ENCODE peak calls at places on chromosome 18, in four cellular contexts. I is thoracic aorta, U is heart right ventricle, X is right atrium auricular region. A is an unnamed sample. For H3K4me1, the result is how much of the 10 kb centered on the place peaks cover.

GRCh38 chr18:14767474-14767873 is 19.5 kb downstream of the ANKRD30B start:
- DNase-seq in X (no peak), U (no peak), I (no peak), A (no peak)

GRCh38 chr18:70372450-70373061 is 83.7 kb downstream of the SOCS6 start:
- DNase-seq in U (no peak), I (no peak), X (no peak), A (no peak)

GRCh38 chr18:79566841-79567370 is 112.7 kb upstream of the CTDP1 start:
- DNase-seq in X (no peak), I (no peak), U (no peak), A (no peak)

GRCh38 chr18:22006458-22006857 is 162.9 kb upstream of the GATA6 start:
- DNase-seq in I (no peak), X (no peak), U (no peak), A (no peak)

GRCh38 chr18:49819071-49819662 is 5.8 kb upstream of the ACAA2 start:
- DNase-seq in U (no peak), I (no peak), X (no peak), A (no peak)

GRCh38 chr18:6683112-6683876 is 46.2 kb upstream of the ARHGAP28 start:
- DNase-seq in I (no peak), U (peak), X (no peak), A (no peak)

GRCh38 chr18:52288403-52289004 is 51.5 kb upstream of the DCC start:
- DNase-seq in U (no peak), I (no peak), X (no peak), A (no peak)

GRCh38 chr18:63511285-63511684 is 30.9 kb upstream of the SERPINB12 start:
- DNase-seq in U (peak), I (no peak), X (no peak), A (no peak)

GRCh38 chr18:52333860-52334259 is 6.1 kb upstream of the DCC start:
- DNase-seq in X (no peak), U (no peak), I (no peak), A (no peak)

GRCh38 chr18:51417643-51418483 is 220.4 kb upstream of the MEX3C start:
- DNase-seq in U (no peak), X (no peak), I (no peak), A (no peak)

GRCh38 chr18:59303006-59303405 is 15.4 kb downstream of the CPLX4 start:
- DNase-seq in U (no peak), I (no peak), X (no peak), A (no peak)

GRCh38 chr18:46419391-46420141 is 237.5 kb downstream of the LOXHD1 start:
- DNase-seq in X (no peak), I (no peak), U (no peak), A (no peak)

GRCh38 chr18:32893915-32894314 is 121.1 kb upstream of the KLHL14 start:
- DNase-seq in X (no peak), I (no peak), U (no peak), A (no peak)

GRCh38 chr18:3594760-3595241 is 144.8 kb downstream of the TGIF1 start:
- DNase-seq in X (no peak), U (no peak), I (no peak), A (no peak)

GRCh38 chr18:55275042-55275897 is 312.7 kb downstream of the TCF4 start:
- DNase-seq in U (no peak), X (peak), I (peak), A (peak)

GRCh38 chr18:63016270-63016669 is 300.9 kb downstream of the PHLPP1 start:
- DNase-seq in U (peak), I (no peak), X (no peak), A (peak)

GRCh38 chr18:30192216-30192615 is 850.3 kb downstream of the DSC3 start:
- DNase-seq in U (no peak), I (no peak), X (no peak), A (no peak)
- TF ChIP-seq CTCF in U (no peak), I (no peak), X (no peak), A (no peak)

GRCh38 chr18:44763327-44763726 is 82.6 kb downstream of the SETBP1 start:
- DNase-seq in I (no peak), U (no peak), X (no peak), A (no peak)
- H3K27ac ChIP-seq in I (no peak), U (no peak), X (no peak), A (peak)

GRCh38 chr18:77025123-77025522 is 107.5 kb downstream of the MBP start:
- DNase-seq in X (no peak), U (no peak), I (no peak), A (no peak)
- H3K4me1 ChIP-seq in X (under half), U (under half), I (under half), A (under half)

GRCh38 chr18:23073996-23074606 is 61.2 kb upstream of the CABLES1 start:
- DNase-seq in I (no peak), U (no peak), X (no peak), A (no peak)

GRCh38 chr18:23072079-23072478 is 63.2 kb upstream of the CABLES1 start:
- DNase-seq in U (no peak), X (no peak), I (no peak), A (no peak)

DNA sequence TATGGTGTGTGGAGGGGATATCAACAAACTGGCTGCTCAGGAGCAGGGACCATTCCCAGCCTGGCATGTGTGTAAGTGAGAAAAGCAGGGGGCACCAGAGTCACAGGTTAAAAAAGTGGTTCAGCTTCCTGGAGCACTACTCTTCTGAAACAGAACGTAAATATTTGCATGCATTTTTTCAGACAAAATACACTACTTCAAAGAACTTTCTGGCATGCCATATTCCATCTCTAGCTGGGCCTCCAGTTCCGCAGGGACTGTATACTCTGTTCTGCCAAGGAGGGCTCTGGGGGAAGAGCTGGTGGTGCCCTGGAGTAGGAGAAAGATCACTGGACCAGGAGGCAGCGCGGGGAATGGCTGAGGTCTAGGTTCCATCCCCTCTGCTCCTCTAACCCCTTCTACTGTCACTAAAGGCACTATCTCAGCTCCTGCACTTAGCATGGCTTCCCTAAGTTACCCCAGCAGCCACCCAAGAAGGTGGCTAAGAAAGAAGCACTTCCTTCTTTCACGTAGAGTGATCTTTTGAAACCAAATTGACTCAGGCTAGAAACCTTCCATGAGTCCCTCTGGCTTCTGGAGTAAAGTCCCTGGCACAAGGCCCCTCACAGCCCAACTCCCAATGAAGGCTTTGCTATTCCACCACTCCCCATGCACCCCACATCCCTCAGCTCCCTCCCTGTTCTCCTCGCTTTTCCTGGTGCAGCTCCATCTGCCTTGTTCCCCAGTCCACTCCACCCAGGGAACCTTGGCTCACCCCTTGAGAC is 57.6 kb upstream of the CABLES1 start:
- DNase-seq in I (no peak), U (no peak), X (no peak), A (no peak)
- TF ChIP-seq CTCF in I (no peak), U (no peak), X (no peak), A (no peak)

DNA sequence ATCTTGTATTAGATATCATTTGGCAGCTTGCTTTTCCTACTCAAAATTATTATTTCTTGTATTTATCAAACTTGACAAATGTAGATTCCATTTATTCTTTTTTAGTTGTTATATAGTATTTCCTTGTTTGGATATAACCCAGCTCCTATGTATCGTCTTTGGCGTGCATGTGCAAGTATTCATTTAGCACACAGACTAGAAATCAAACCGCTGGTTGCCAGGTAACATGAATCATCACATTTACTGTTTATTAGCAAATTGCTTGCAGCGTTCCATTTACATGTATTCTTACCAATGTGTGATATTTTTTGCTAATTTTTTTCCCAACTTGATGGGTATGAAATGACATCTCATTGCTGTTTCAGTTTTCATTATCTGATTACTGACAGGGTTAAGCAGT is 2089.7 kb upstream of the CELF4 start:
- DNase-seq in U (no peak), I (no peak), X (no peak), A (no peak)
- H3K27ac ChIP-seq in U (no peak), I (no peak), X (no peak), A (no peak)

DNA sequence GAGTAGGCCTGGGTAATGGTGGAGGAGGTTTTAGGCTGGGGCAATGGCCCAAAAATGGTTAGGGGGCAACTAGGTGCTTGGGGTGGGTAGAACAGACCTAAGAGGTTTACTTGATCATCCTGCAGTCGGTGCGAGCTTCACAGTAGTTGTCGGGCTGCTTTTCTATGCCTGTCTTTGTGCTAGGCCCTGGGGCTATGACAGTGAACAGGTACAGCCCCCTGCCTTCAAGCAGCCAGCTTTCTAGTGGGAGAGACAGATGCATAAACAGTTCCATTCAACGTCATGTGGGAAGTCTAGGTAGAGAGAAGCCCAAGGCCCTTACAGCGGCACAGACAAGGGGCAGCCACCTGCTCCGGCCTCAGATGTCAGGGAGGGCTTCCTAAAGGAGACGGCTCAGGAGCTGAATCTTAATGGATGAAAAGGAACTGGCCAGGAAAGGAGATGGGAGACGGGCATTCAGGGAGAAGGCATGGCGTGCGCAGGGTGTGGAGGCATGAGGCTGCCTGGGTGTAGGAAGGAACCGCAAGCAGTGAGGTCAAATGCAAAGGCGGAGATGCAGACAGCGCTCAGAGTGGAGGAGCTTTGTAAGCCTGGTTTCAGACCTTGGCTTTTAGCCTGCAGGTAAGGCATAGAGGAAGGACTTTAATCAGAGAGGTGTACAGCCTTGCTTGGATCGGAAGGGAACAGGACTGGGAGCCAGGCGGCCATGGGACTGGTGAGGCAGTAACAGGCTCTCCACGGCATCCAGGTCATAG is 6.0 kb downstream of the CTIF start:
- DNase-seq in U (no peak), X (no peak), I (no peak), A (no peak)
- H3K4me1 ChIP-seq in U (half or more), X (under half), I (under half), A (half or more)

A was measured in gastrocnemius medialis.